ENCODE peak calls at places on chromosomes 12 and 14, in eight cellular contexts. V is AML-193; E is uterus; R is activated naive CD4-positive, alpha-beta T cell treated with anti-CD3 and anti-CD28 coated beads, Interleukin-2, amount 50 U/mL, for 72 hours; K is ELR; F is SK-N-MC; U is cardiac fibroblast; C is IMR-90. M is an unnamed sample.

GRCh38 chr14:99729991-99730875 is 46.1 kb downstream of the CYP46A1 start:
- DNase-seq in V (peak; percentile 25), E (peak; percentile 78), R (peak; percentile 61), K (peak; percentile 64), F (no peak), U (peak; percentile 42), C (peak; percentile 19), M (no peak)

GRCh38 chr12:78674311-78675085 is 190.1 kb upstream of the SYT1 start:
- DNase-seq in V (no peak), E (no peak), R (no peak), K (peak; percentile 30), F (no peak), U (peak; percentile 7), C (peak; percentile 56), M (no peak)

GRCh38 chr12:121725420-121725819 is 12.9 kb downstream of the TMEM120B start:
- DNase-seq in V (no peak), E (no peak), R (no peak), K (no peak), F (no peak), U (no peak), C (no peak), M (no peak)

GRCh38 chr12:116547955-116548471 is 11.2 kb upstream of the MAP1LC3B2 start:
- DNase-seq in V (peak; percentile 96), E (no peak), R (no peak), K (no peak), F (no peak), U (peak; percentile 33), C (peak; percentile 55), M (no peak)

GRCh38 chr14:32620724-32621123 is 291.6 kb downstream of the AKAP6 start:
- DNase-seq in V (no peak), E (no peak), R (no peak), K (peak; percentile 57), F (no peak), U (no peak), C (peak; percentile 21), M (no peak)

GRCh38 chr14:45679852-45680251 is 426.9 kb upstream of the MIS18BP1 start:
- DNase-seq in V (no peak), E (no peak), R (no peak), K (peak; percentile 96), F (peak; percentile 80), U (peak; percentile 32), C (peak; percentile 69), M (no peak)

GRCh38 chr14:68211886-68212285 is 392.3 kb downstream of the RAD51B start:
- DNase-seq in V (no peak), E (no peak), R (no peak), K (no peak), F (no peak), U (no peak), C (no peak), M (no peak)

GRCh38 chr14:60723218-60724079 is 702 bp downstream of the SIX4 start:
- DNase-seq in V (no peak), E (peak; percentile 40), R (no peak), K (peak; percentile 69), F (no peak), U (peak; percentile 57), C (peak; percentile 62), M (no peak)

GRCh38 chr12:118065380-118065779 is 4.4 kb upstream of the WSB2 start:
- DNase-seq in V (peak; percentile 44), E (no peak), R (no peak), K (no peak), F (no peak), U (no peak), C (no peak), M (no peak)

GRCh38 chr12:131698286-131698685 is 12.6 kb upstream of the SFSWAP start:
- DNase-seq in V (no peak), E (no peak), R (no peak), K (no peak), F (no peak), U (no peak), C (no peak), M (no peak)

GRCh38 chr14:103186894-103187586 is 63.8 kb downstream of the TNFAIP2 start:
- DNase-seq in V (no peak), E (no peak), R (no peak), K (no peak), F (no peak), U (no peak), C (no peak), M (no peak)

GRCh38 chr12:16939871-16940306 is 333.9 kb upstream of the LMO3 start:
- DNase-seq in V (peak; percentile 77), E (no peak), R (no peak), K (peak; percentile 83), F (peak; percentile 66), U (peak; percentile 52), C (peak; percentile 8), M (peak; percentile 51)

GRCh38 chr12:96354326-96354725 is 45.9 kb downstream of the CDK17 start:
- DNase-seq in V (no peak), E (no peak), R (no peak), K (peak; percentile 46), F (no peak), U (no peak), C (peak; percentile 62), M (no peak)

GRCh38 chr12:48788852-48789775 is at the start of gene ADCY6:
- DNase-seq in V (no peak), E (peak; percentile 76), R (no peak), K (peak; percentile 70), F (no peak), U (peak; percentile 83), C (peak; percentile 70), M (no peak)

GRCh38 chr12:4287325-4288290 is 14.0 kb downstream of the CCND2 start:
- DNase-seq in V (no peak), E (no peak), R (no peak), K (peak; percentile 61), F (no peak), U (no peak), C (no peak), M (no peak)

GRCh38 chr12:132465269-132466190 is 24.4 kb upstream of the FBRSL1 start:
- DNase-seq in V (no peak), E (no peak), R (no peak), K (no peak), F (no peak), U (no peak), C (no peak), M (no peak)

GRCh38 chr14:106268013-106268727 is 741.8 kb downstream of the TMEM121 start:
- DNase-seq in V (no peak), E (no peak), R (peak; percentile 64), K (no peak), F (no peak), U (no peak), C (no peak), M (no peak)

GRCh38 chr14:88098128-88098527 is 93.2 kb downstream of the GPR65 start:
- DNase-seq in V (no peak), E (no peak), R (no peak), K (no peak), F (no peak), U (no peak), C (no peak), M (no peak)

GRCh38 chr14:91387135-91387849 is 30.3 kb downstream of the CCDC88C start:
- DNase-seq in V (no peak), E (no peak), R (no peak), K (no peak), F (no peak), U (peak; percentile 25), C (peak; percentile 40), M (no peak)

GRCh38 chr12:114313910-114314309 is 92.0 kb downstream of the TBX5 start:
- DNase-seq in V (no peak), E (no peak), R (no peak), K (peak; percentile 21), F (no peak), U (no peak), C (no peak), M (no peak)

GRCh38 chr14:92656306-92656705 is 92.1 kb downstream of the LGMN start:
- DNase-seq in V (no peak), E (no peak), R (no peak), K (no peak), F (no peak), U (no peak), C (no peak), M (no peak)

GRCh38 chr12:9707864-9708808 is 24.8 kb downstream of the CLECL1 start:
- DNase-seq in V (peak; percentile 59), E (peak; percentile 28), R (no peak), K (peak; percentile 68), F (peak; percentile 14), U (peak; percentile 76), C (peak; percentile 65), M (no peak)

GRCh38 chr14:101854366-101854765 is 92.9 kb downstream of the PPP2R5C start:
- DNase-seq in V (peak; percentile 72), E (no peak), R (no peak), K (peak; percentile 27), F (no peak), U (no peak), C (peak; percentile 15), M (no peak)

M was measured in SIG-M5.